ENCODE peak calls at places on chromosomes 4 and X, in eight cellular contexts. X is effector memory CD4-positive, alpha-beta T cell; S is colonic mucosa; M is tibial nerve; C is cardiac muscle cell; K is tibial artery; V is esophagus muscularis mucosa; R is heart right ventricle. Z is an unnamed sample.

GRCh38 chrX:44906542-44906941 is 33.6 kb downstream of the KDM6A start:
- DNase-seq in K (no peak), S (no peak), X (no peak), V (no peak), M (no peak), R (no peak), C (no peak), Z (no peak)

GRCh38 chr4:14329228-14329627 is 673.1 kb upstream of the CPEB2 start:
- DNase-seq in K (no peak), V (no peak), R (no peak), C (no peak), S (no peak), M (no peak), X (no peak), Z (no peak)

GRCh38 chrX:153560000-153560399 is 38.9 kb downstream of the CCNQ start:
- DNase-seq in X (no peak), S (no peak), V (no peak), R (peak), C (no peak), M (no peak), K (no peak), Z (no peak)

GRCh38 chrX:40152706-40153334 is 55.1 kb upstream of the BCOR start:
- DNase-seq in M (no peak), C (no peak), R (peak), V (no peak), K (no peak), X (no peak), S (peak), Z (peak)

GRCh38 chrX:110053453-110053852 is 50.5 kb downstream of the TMEM164 start:
- DNase-seq in C (no peak), X (no peak), K (no peak), R (no peak), S (no peak), M (no peak), V (no peak), Z (no peak)

GRCh38 chrX:11214346-11215190 is 78.6 kb upstream of the AMELX start:
- DNase-seq in C (no peak), X (no peak), S (no peak), K (no peak), M (no peak), V (no peak), R (no peak), Z (no peak)

GRCh38 chrX:39528161-39528560 is 569.6 kb downstream of the BCOR start:
- DNase-seq in S (no peak), X (no peak), C (no peak), K (no peak), R (no peak), V (no peak), M (no peak), Z (no peak)

GRCh38 chr4:128229458-128229805 is 58.2 kb downstream of the PGRMC2 start:
- DNase-seq in X (no peak), C (peak), S (no peak), K (no peak), M (no peak), R (no peak), V (no peak), Z (no peak)

GRCh38 chrX:23548164-23548563 is 119.1 kb upstream of the PRDX4 start:
- DNase-seq in C (no peak), S (no peak), R (no peak), V (no peak), M (no peak), X (no peak), K (no peak), Z (no peak)

GRCh38 chr4:169243808-169244207 is 26.9 kb downstream of the SH3RF1 start:
- DNase-seq in S (no peak), M (no peak), R (no peak), K (no peak), V (no peak), C (no peak), X (no peak), Z (no peak)
- H3K27ac ChIP-seq in S (no peak), M (no peak), R (no peak), K (no peak), V (no peak), C (no peak), X (no peak), Z (no peak)

GRCh38 chr4:25927361-25928040 is 13.5 kb downstream of the SMIM20 start:
- DNase-seq in V (no peak), C (no peak), X (no peak), S (no peak), R (no peak), M (no peak), K (no peak), Z (no peak)
- H3K27ac ChIP-seq in V (no peak), C (no peak), X (no peak), S (no peak), R (no peak), M (no peak), K (no peak), Z (peak)

DNA sequence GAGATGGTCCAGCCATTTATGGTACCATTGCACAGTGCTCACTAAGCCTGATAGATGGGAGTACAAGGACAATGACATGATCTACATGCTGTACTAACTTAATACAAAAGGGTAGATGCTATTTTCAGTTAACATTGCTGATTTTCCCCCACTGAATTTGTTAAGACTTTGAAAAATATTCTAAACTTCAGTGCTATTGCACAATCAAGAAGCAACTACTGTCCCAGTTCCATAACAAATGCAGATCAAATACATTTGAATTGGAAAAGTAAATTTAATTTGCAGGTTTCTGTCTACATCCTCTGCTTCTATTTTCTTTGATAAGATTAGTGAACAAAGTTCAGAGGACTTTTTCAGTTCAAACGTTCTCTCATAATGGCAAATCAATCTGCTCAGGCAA is 366.8 kb upstream of the FGF13 start:
- DNase-seq in K (no peak), S (no peak), X (no peak), M (no peak), R (no peak), C (no peak), V (no peak), Z (no peak)
- H3K27ac ChIP-seq in K (no peak), S (no peak), X (no peak), M (no peak), R (no peak), C (no peak), V (no peak), Z (no peak)

GRCh38 chr4:77930876-77931275 is 68.2 kb downstream of the MRPL1 start:
- DNase-seq in K (no peak), C (no peak), X (no peak), V (no peak), S (no peak), R (no peak), M (no peak), Z (no peak)
- H3K27ac ChIP-seq in K (no peak), C (no peak), X (no peak), V (no peak), S (no peak), R (no peak), M (no peak), Z (no peak)